ENCODE peak calls at places on chromosomes 16 and 17, in six cellular contexts. U is A549; Z is brain microvascular endothelial cell; B is CD8-positive, alpha-beta T cell; F is stomach; G is fibroblast of mammary gland. E is an unnamed sample.

GRCh38 chr16:79997257-79997656 is 396.7 kb upstream of the MAF start:
- DNase-seq in F (no peak), B (no peak), U (no peak), Z (no peak), G (peak; percentile 17), E (peak; percentile 3)

GRCh38 chr16:86343111-86343642 is 167.2 kb upstream of the FOXF1 start:
- DNase-seq in U (no peak), G (peak; percentile 56), B (no peak), Z (peak; percentile 29), F (peak; percentile 42), E (peak; percentile 66)

GRCh38 chr16:71746442-71747046 is 22.0 kb upstream of the PHLPP2 start:
- DNase-seq in B (no peak), G (peak; percentile 62), U (peak; percentile 53), F (no peak), Z (peak; percentile 37), E (peak; percentile 25)

GRCh38 chr16:72072514-72073342 is 9.7 kb downstream of the HPR start:
- DNase-seq in B (no peak), Z (no peak), F (no peak), U (no peak), G (peak; percentile 64), E (peak; percentile 13)

GRCh38 chr16:78987676-78988075 is 612.9 kb downstream of the MAF start:
- DNase-seq in B (no peak), Z (no peak), F (no peak), U (no peak), G (no peak), E (no peak)

GRCh38 chr17:20987511-20987910 is 55.3 kb downstream of the USP22 start:
- DNase-seq in B (no peak), F (no peak), Z (no peak), G (no peak), U (no peak), E (no peak)

GRCh38 chr17:46072998-46073397 is 73.9 kb downstream of the STH start:
- DNase-seq in B (no peak), U (peak; percentile 23), F (no peak), Z (peak; percentile 21), G (peak; percentile 75), E (peak; percentile 44)

GRCh38 chr17:35242158-35242804 is 591 bp upstream of the SLFN5 start:
- DNase-seq in Z (peak; percentile 39), F (peak; percentile 85), G (peak; percentile 33), B (peak; percentile 71), U (peak; percentile 94), E (peak; percentile 17)

GRCh38 chr17:38606646-38607611 is 1.2 kb upstream of the SRCIN1 start:
- DNase-seq in G (no peak), F (peak; percentile 49), Z (no peak), U (no peak), B (no peak), E (no peak)

GRCh38 chr17:45775576-45776011 is 8.5 kb upstream of the CRHR1 start:
- DNase-seq in U (no peak), G (no peak), F (peak; percentile 86), B (no peak), Z (no peak), E (no peak)

GRCh38 chr17:29039764-29040598 is 3.0 kb upstream of the PIPOX start:
- DNase-seq in U (no peak), B (no peak), Z (peak; percentile 67), G (peak; percentile 85), F (no peak), E (peak; percentile 11)

GRCh38 chr17:34930283-34930682 is 31.0 kb downstream of the CCT6B start:
- DNase-seq in Z (no peak), G (no peak), B (no peak), U (no peak), F (no peak), E (no peak)

GRCh38 chr16:14427371-14427948 is 202.6 kb downstream of the PARN start:
- DNase-seq in Z (no peak), G (peak; percentile 17), B (no peak), U (no peak), F (no peak), E (peak; percentile 42)

GRCh38 chr17:44112284-44113280 is 10.9 kb downstream of the HDAC5 start:
- DNase-seq in G (no peak), Z (no peak), U (no peak), B (no peak), F (no peak), E (no peak)

GRCh38 chr16:9091867-9092281 is 430 bp downstream of the HAPSTR1 start:
- DNase-seq in F (peak; percentile 41), B (peak; percentile 32), G (no peak), U (no peak), Z (peak; percentile 21), E (peak; percentile 63)

GRCh38 chr16:12637002-12637401 is 166.7 kb downstream of the CPPED1 start:
- DNase-seq in U (no peak), G (no peak), B (no peak), F (no peak), Z (peak; percentile 4), E (no peak)

GRCh38 chr16:51151951-51152663 is 1.0 kb upstream of the SALL1 start:
- DNase-seq in B (no peak), G (peak; percentile 85), Z (no peak), U (no peak), F (peak; percentile 34), E (peak; percentile 93)

GRCh38 chr16:66262253-66263167 is 104.0 kb upstream of the CDH5 start:
- DNase-seq in F (no peak), G (peak; percentile 80), Z (no peak), U (no peak), B (no peak), E (peak; percentile 78)

GRCh38 chr17:12395733-12396354 is 269.8 kb upstream of the MYOCD start:
- DNase-seq in F (peak; percentile 34), G (peak; percentile 42), B (no peak), Z (peak; percentile 35), U (peak; percentile 34), E (peak; percentile 14)

GRCh38 chr17:21209511-21210175 is 4.3 kb downstream of the TMEM11 start:
- DNase-seq in G (no peak), B (no peak), F (peak; percentile 80), U (no peak), Z (no peak), E (no peak)

GRCh38 chr17:18371455-18371854 is 6.1 kb upstream of the EVPLL start:
- DNase-seq in G (no peak), Z (no peak), F (no peak), B (no peak), U (no peak), E (no peak)

GRCh38 chr17:38724337-38724988 is 5.7 kb upstream of the CISD3 start:
- DNase-seq in G (no peak), F (peak; percentile 77), Z (no peak), U (no peak), B (no peak), E (peak; percentile 61)

GRCh38 chr17:75272848-75273184 is 1.8 kb upstream of the MIF4GD start:
- DNase-seq in G (no peak), U (no peak), Z (no peak), B (no peak), F (no peak), E (no peak)

GRCh38 chr17:9973689-9974459 is 68.8 kb upstream of the RCVRN start:
- DNase-seq in Z (no peak), U (no peak), B (no peak), F (no peak), G (no peak), E (no peak)

GRCh38 chr16:58110590-58111330 is 18.4 kb downstream of the CFAP20 start:
- DNase-seq in U (no peak), G (no peak), B (no peak), Z (peak; percentile 27), F (peak; percentile 23), E (peak; percentile 48)

GRCh38 chr17:49935526-49936210 is 33.3 kb upstream of the DLX4 start:
- DNase-seq in F (no peak), B (no peak), U (no peak), Z (no peak), G (no peak), E (no peak)

GRCh38 chr17:45719335-45720071 is 64.6 kb upstream of the CRHR1 start:
- DNase-seq in U (peak; percentile 82), Z (peak; percentile 80), F (no peak), G (peak; percentile 81), B (no peak), E (peak; percentile 64)

GRCh38 chr17:81295678-81296381 is 723 bp upstream of the SLC38A10 start:
- DNase-seq in B (peak; percentile 16), U (peak; percentile 91), G (peak; percentile 39), F (peak; percentile 84), Z (peak; percentile 13), E (peak; percentile 66)

GRCh38 chr17:28712037-28712704 is 483 bp upstream of the PROCA1 start:
- DNase-seq in G (no peak), Z (no peak), B (peak; percentile 44), F (no peak), U (no peak), E (no peak)

GRCh38 chr16:1819611-1820010 is 7.0 kb downstream of the HAGH start:
- DNase-seq in Z (no peak), U (no peak), B (no peak), F (no peak), G (no peak), E (no peak)

DNA sequence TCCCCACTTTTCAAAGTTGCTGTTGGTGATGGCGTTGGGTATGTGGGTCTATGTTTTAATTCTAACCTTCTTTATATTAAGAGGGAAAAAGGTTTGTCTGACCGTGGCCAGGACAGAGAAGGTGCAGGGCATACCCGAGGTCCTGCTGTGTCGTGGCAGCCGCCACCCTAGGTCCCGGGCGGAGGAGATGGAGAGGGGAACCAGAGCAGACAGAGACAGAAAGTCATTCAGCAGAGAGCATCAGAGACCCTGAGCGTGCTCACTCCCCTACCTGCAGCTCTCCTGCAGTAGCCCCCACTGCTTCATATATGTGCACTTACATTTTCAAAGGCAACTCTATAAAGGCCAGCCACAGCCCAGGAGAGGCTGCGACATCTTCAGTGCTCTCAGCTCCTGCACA is 327.2 kb upstream of the TNRC6C start:
- DNase-seq in F (no peak), G (no peak), B (no peak), U (no peak), Z (no peak), E (no peak)
- TF ChIP-seq CTCF in F (no peak), G (no peak), B (no peak), U (no peak), Z (no peak), E (no peak)

DNA sequence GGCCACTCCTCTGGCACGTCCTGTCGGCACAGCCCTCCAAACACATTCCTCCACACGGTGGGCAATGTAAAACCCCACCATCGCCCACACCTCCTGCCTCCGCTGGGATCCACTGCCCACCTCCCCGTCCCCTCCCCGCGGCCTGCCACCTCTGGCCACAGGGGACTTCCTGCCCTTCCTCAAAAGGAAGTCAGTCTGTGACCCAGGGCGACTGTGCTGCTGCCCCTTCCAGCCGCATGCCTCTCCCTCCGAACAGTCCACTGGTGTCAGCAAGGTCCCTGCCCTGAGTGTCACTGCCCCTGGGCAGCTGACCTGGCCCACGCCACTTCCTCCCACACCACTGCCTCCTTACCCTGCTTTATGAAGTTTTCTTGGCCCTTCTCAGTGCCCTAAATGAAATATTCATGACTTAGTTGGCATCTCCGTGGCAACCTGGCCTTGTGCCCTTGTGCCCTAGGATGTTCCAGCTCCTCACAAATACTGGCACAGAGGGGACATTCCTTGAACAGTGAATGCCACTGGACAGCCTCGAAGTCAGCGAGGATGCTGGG is 2.0 kb downstream of the PLD6 start:
- DNase-seq in U (no peak), G (no peak), F (peak; percentile 34), Z (no peak), B (no peak), E (no peak)
- H3K4me3 ChIP-seq in U (peak overlapping the region; percentile 78), G (no peak overlapping the region), F (peak overlapping the region; percentile 11), Z (no peak overlapping the region), B (peak overlapping the region; percentile 75), E (no peak overlapping the region)

GRCh38 chr17:5203908-5204294 is 12.2 kb upstream of the ZNF594 start:
- DNase-seq in Z (peak; percentile 39), F (no peak), G (peak; percentile 89), U (no peak), B (no peak), E (peak; percentile 85)
- TF ChIP-seq CTCF in Z (no peak), F (no peak), G (no peak), U (no peak), B (no peak), E (no peak)

GRCh38 chr16:89711601-89712475 is 8.9 kb downstream of the VPS9D1 start:
- DNase-seq in B (peak; percentile 55), Z (peak; percentile 43), F (peak; percentile 63), U (peak; percentile 94), G (peak; percentile 66), E (peak; percentile 90)
- H3K4me3 ChIP-seq in B (peak overlapping the region; percentile 68), Z (peak overlapping the region; percentile 63), F (peak overlapping the region; percentile 33), U (peak overlapping the region; percentile 87), G (peak overlapping the region; percentile 68), E (peak overlapping the region; percentile 38)

E was measured in foreskin fibroblast.